ENCODE peak calls at places on chromosome 12, in four cellular contexts. W is ovary, A is transverse colon, E is upper lobe of left lung. Y is an unnamed sample.
A peak's percentile ranks its signal among the peaks of the same experiment; 100 is the strongest.

GRCh38 chr12:3697311-3697870 is 55.5 kb downstream of the CRACR2A start:
- DNase-seq in W (no peak), A (no peak), E (no peak), Y (no peak)

GRCh38 chr12:116420476-116420875 is 138.7 kb upstream of the MAP1LC3B2 start:
- DNase-seq in W (no peak), A (no peak), E (no peak), Y (no peak)

GRCh38 chr12:64890873-64891468 is 66.5 kb downstream of the TBC1D30 start:
- DNase-seq in W (no peak), A (no peak), E (no peak), Y (no peak)

GRCh38 chr12:127528576-127528975 is 738.4 kb upstream of the TMEM132C start:
- DNase-seq in W (no peak), A (no peak), E (no peak), Y (no peak)

GRCh38 chr12:91892081-91892855 is 253.4 kb downstream of the BTG1 start:
- DNase-seq in W (no peak), A (no peak), E (no peak), Y (no peak)

GRCh38 chr12:121366063-121366459 is 13.8 kb upstream of the ANAPC5 start:
- DNase-seq in W (no peak), A (no peak), E (no peak), Y (no peak)

GRCh38 chr12:122839907-122840554 is 4.8 kb downstream of the HIP1R start:
- DNase-seq in W (no peak), A (no peak), E (no peak), Y (no peak)

GRCh38 chr12:47282206-47282605 is 202.4 kb upstream of the AMIGO2 start:
- DNase-seq in W (no peak), A (no peak), E (no peak), Y (no peak)

GRCh38 chr12:92582466-92582865 is 120.3 kb upstream of the PLEKHG7 start:
- DNase-seq in W (no peak), A (no peak), E (no peak), Y (no peak)

GRCh38 chr12:89752331-89752730 is 43.7 kb upstream of the ATP2B1 start:
- DNase-seq in W (no peak), A (no peak), E (no peak), Y (no peak)

GRCh38 chr12:53500119-53500775 is 836 bp upstream of the TARBP2 start:
- DNase-seq in W (peak; percentile 78), A (peak; percentile 66), E (peak; percentile 80), Y (peak; percentile 50)

GRCh38 chr12:125228519-125229260 is 163.5 kb downstream of the AACS start:
- DNase-seq in W (no peak), A (no peak), E (no peak), Y (no peak)

GRCh38 chr12:3004655-3005565 is 45.7 kb downstream of the TEAD4 start:
- DNase-seq in W (no peak), A (no peak), E (no peak), Y (no peak)

GRCh38 chr12:7396418-7396817 is 47.5 kb downstream of the CD163L1 start:
- DNase-seq in W (no peak), A (no peak), E (no peak), Y (no peak)

GRCh38 chr12:29216797-29217583 is 67.9 kb downstream of the FAR2 start:
- DNase-seq in W (no peak), A (no peak), E (no peak), Y (no peak)

GRCh38 chr12:57166971-57167371 is 19.6 kb upstream of the LRP1-AS start:
- DNase-seq in W (no peak), A (no peak), E (no peak), Y (no peak)

GRCh38 chr12:129696952-129697351 is 206.9 kb downstream of the TMEM132D start:
- DNase-seq in W (no peak), A (no peak), E (no peak), Y (no peak)

GRCh38 chr12:121050725-121051124 is 11.7 kb upstream of the OASL start:
- DNase-seq in W (no peak), A (no peak), E (no peak), Y (no peak)

GRCh38 chr12:989751-990278 is 1.2 kb upstream of the ERC1 start:
- DNase-seq in W (no peak), A (peak; percentile 13), E (peak; percentile 28), Y (no peak)

GRCh38 chr12:109782322-109782695 is 50.9 kb downstream of the TRPV4 start:
- DNase-seq in W (no peak), A (no peak), E (no peak), Y (no peak)

GRCh38 chr12:15767301-15767700 is 21.9 kb downstream of the EPS8 start:
- DNase-seq in W (no peak), A (no peak), E (no peak), Y (no peak)

GRCh38 chr12:121330692-121331091 is 21.5 kb downstream of the ANAPC5 start:
- DNase-seq in W (no peak), A (no peak), E (no peak), Y (no peak)

GRCh38 chr12:2284857-2285256 is 232.1 kb downstream of the CACNA1C start:
- DNase-seq in W (peak; percentile 81), A (peak; percentile 83), E (peak; percentile 55), Y (peak; percentile 66)

GRCh38 chr12:57782608-57783465 is at the start of gene TSFM:
- DNase-seq in W (peak; percentile 98), A (peak; percentile 97), E (peak; percentile 96), Y (peak; percentile 96)

GRCh38 chr12:127162902-127163301 is 1104.1 kb upstream of the TMEM132C start:
- DNase-seq in W (no peak), A (no peak), E (no peak), Y (no peak)

GRCh38 chr12:55499810-55500252 is 7.7 kb downstream of the OR6C68 start:
- DNase-seq in W (no peak), A (no peak), E (no peak), Y (no peak)
- H3K27ac ChIP-seq in W (no peak overlapping the region), A (no peak overlapping the region), E (no peak overlapping the region), Y (no peak overlapping the region)

GRCh38 chr12:49546481-49546880 is 7.7 kb downstream of the KCNH3 start:
- DNase-seq in W (peak; percentile 15), A (no peak), E (no peak), Y (no peak)
- H3K27me3 ChIP-seq in W (no peaks in the 10 kb centered on the region), A (peaks cover 64% of the 10 kb centered on the region), E (no peaks in the 10 kb centered on the region), Y (peaks cover 50% of the 10 kb centered on the region)

DNA sequence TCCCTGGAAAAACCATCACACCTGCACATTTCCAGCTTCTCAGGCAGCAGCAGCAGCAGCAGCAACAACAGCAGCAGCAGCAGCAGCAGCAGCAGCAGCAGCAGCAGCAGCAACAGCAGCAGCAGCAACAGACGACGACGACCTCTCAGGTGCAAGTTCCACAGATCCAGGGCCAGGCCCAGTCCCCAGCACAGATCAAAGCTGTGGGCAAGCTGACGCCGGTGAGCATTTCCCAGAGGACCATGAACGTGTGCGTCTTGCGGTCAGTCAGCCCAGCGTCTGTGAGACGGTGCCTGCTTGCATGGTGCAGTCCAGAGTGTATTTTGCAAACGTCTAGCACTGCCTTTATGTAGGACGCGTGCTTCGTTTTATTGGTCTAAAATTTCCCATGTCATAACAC is 81.6 kb downstream of the DDX51 start:
- DNase-seq in W (no peak), A (no peak), E (no peak), Y (no peak)
- TF ChIP-seq EP300 in W (no peak), A (no peak), E (no peak), Y (no peak)

DNA sequence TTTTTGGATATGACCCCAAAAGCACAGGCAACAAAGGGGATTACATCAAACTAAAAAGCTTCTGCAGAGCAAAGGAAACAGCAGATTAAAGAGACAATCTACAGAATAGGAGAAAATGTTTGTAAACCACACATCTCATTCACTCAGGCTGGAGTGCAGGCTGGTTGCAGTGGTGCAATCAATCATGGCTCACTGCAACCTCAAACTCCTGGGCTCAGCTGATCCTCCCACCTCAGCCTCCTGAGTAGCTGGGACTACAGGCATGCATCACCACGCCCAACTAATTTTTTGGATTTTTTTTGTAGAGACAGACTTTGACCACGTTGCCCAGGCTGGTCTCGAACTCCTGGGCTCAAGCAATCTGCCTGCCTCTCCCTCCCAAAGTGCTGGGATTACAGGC is 10.0 kb downstream of the NCKAP5L start:
- DNase-seq in W (no peak), A (no peak), E (no peak), Y (no peak)
- H3K27ac ChIP-seq in W (no peak overlapping the region), A (no peak overlapping the region), E (no peak overlapping the region), Y (no peak overlapping the region)

GRCh38 chr12:107840186-107840585 is 65.7 kb downstream of the ASCL4 start:
- DNase-seq in W (no peak), A (no peak), E (no peak), Y (no peak)
- H3K27me3 ChIP-seq in W (no peaks in the 10 kb centered on the region), A (peaks cover 71% of the 10 kb centered on the region), E (no peaks in the 10 kb centered on the region), Y (peaks cover 26% of the 10 kb centered on the region)

GRCh38 chr12:62653740-62654139 is 187.1 kb downstream of the MON2 start:
- DNase-seq in W (no peak), A (no peak), E (no peak), Y (no peak)
- TF ChIP-seq EP300 in W (no peak), A (no peak), E (no peak), Y (no peak)

DNA sequence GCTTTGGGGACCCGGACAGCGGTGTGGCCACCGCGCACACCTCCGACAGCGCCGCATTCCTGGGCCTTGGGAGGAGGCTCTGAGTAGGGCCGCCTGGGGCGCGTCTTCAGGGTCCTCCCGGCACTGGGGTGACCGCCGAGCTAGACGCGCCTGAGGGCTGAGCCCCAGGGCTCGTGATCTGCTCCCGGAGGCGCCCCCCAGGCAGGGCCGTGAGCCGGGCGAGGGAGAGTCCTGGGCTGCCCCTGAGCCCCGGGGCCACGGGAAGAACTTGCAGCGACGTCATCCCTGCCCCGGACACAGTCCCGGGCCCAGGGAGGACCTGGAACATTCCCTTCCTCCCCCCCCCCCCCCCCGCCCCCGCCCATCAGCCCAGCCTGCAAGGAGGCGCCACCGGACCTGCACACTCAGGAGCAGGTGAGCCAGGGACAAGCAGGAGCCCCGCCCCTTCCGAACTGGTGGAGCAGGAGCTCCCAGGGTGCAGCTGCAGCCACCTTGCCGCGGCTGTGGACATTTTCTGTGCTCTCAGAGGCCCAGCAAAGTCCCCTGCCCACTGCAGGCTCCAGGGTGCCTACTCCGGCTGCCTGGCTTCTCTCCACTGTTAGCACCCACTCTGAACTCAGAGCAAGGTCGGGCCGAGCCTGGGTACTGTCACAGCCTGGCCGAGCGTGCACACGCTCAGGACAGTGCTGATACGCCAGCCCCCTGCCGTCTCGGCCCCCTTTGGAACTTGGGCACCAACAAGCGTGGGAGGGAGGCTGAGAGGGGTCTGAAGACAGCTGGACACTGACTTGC is 50.7 kb downstream of the A2M start:
- DNase-seq in W (peak; percentile 84), A (peak; percentile 87), E (peak; percentile 95), Y (peak; percentile 93)
- H3K27ac ChIP-seq in W (peak overlapping the region; percentile 80), A (peak overlapping the region; percentile 91), E (peak overlapping the region; percentile 96), Y (peak overlapping the region; percentile 99)

GRCh38 chr12:130719263-130719892 is 3.3 kb upstream of the RIMBP2 start:
- DNase-seq in W (no peak), A (no peak), E (no peak), Y (no peak)

GRCh38 chr12:130715150-130715995 is 726 bp downstream of the RIMBP2 start:
- DNase-seq in W (peak; percentile 52), A (no peak), E (no peak), Y (peak; percentile 19)

GRCh38 chr12:130715996-130716917 is at the start of gene RIMBP2:
- DNase-seq in W (peak; percentile 50), A (no peak), E (no peak), Y (peak; percentile 14)

GRCh38 chr12:130716918-130717306 is 813 bp upstream of the RIMBP2 start:
- DNase-seq in W (no peak), A (no peak), E (no peak), Y (peak; percentile 8)

DNA sequence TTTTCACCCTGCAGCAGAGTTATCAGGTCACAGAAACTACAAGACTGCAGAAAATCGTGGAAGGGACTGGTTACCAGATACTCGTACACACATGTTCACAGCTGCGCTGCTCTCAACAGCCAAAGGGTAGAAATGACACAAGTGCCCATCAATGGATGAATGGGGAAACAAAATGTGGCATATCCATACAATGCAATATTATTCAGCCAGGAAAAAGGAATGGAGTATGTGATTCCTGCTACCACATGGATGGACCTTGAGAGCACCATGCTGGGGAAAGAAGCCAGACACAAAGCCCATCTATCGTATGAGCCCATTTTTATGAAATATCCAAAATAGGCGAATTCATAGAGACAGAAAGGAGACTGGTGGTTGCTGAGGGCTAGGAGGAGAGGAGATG is 1.7 kb upstream of the RIMBP2 start:
- DNase-seq in W (no peak), A (no peak), E (no peak), Y (no peak)
- H3K27me3 ChIP-seq in W (no peaks in the 10 kb centered on the region), A (peaks cover 51% of the 10 kb centered on the region), E (no peaks in the 10 kb centered on the region), Y (peaks cover 67% of the 10 kb centered on the region)

Y was measured in stomach.